ENCODE peak calls at places on chromosomes 12 and 14, in seven cellular contexts. Q is GM10248; S is glutamatergic neuron; H is fibroblast of the conjunctiva; Z is stimulated activated CD4-positive, alpha-beta T cell treated with anti-CD3 and anti-CD28 coated beads, Interleukin-2, amount 100 ng/mL, for 24 hours; Y is AG04449; A is retinal pigment epithelial cell. N is an unnamed sample.

GRCh38 chr12:126139355-126139754 is 1074.1 kb downstream of the AACS start:
- DNase-seq in H (no peak), A (no peak), Y (no peak), Z (no peak), S (no peak), Q (no peak), N (no peak)

GRCh38 chr12:116924558-116925453 is 14.1 kb downstream of the FBXW8 start:
- DNase-seq in A (peak; percentile 17), Y (peak; percentile 31), Z (peak; percentile 43), H (peak; percentile 23), S (no peak), Q (no peak), N (no peak)

GRCh38 chr12:2891240-2892053 is 756 bp downstream of the TULP3 start:
- DNase-seq in Q (peak; percentile 27), Z (peak; percentile 40), Y (no peak), S (peak; percentile 46), H (peak; percentile 58), A (no peak), N (peak; percentile 53)

GRCh38 chr12:80356092-80356491 is 87.9 kb upstream of the PTPRQ start:
- DNase-seq in Z (no peak), Y (no peak), Q (no peak), S (no peak), H (no peak), A (no peak), N (no peak)

GRCh38 chr14:59197695-59198262 is 9.3 kb downstream of the DAAM1 start:
- DNase-seq in Y (no peak), Q (no peak), A (no peak), Z (no peak), S (no peak), H (no peak), N (no peak)

GRCh38 chr12:85920324-85920947 is 46.3 kb downstream of the NTS start:
- DNase-seq in S (no peak), A (no peak), Y (no peak), Z (no peak), Q (peak; percentile 23), H (peak; percentile 2), N (no peak)

GRCh38 chr12:28583771-28584261 is 393.6 kb downstream of the CCDC91 start:
- DNase-seq in Q (no peak), A (no peak), S (no peak), H (no peak), Z (no peak), Y (peak; percentile 77), N (no peak)

GRCh38 chr12:111673503-111673902 is 12.3 kb downstream of the BRAP start:
- DNase-seq in H (peak; percentile 43), Z (no peak), Q (no peak), Y (no peak), S (no peak), A (no peak), N (no peak)

GRCh38 chr14:24612186-24612585 is 2.7 kb upstream of the GZMH start:
- DNase-seq in S (no peak), A (no peak), Y (no peak), Q (no peak), Z (no peak), H (no peak), N (no peak)

GRCh38 chr14:35766700-35767082 is 42.4 kb downstream of the RALGAPA1 start:
- DNase-seq in Q (no peak), A (no peak), Z (no peak), H (no peak), S (no peak), Y (no peak), N (no peak)

GRCh38 chr14:73616831-73617230 is 4.5 kb downstream of the ACOT6 start:
- DNase-seq in Y (no peak), A (no peak), Z (no peak), S (no peak), H (no peak), Q (no peak), N (no peak)

GRCh38 chr12:112473056-112473455 is 54.3 kb downstream of the PTPN11 start:
- DNase-seq in Q (no peak), S (no peak), A (no peak), Y (no peak), Z (no peak), H (no peak), N (no peak)

GRCh38 chr12:130661501-130662255 is 54.4 kb downstream of the RIMBP2 start:
- DNase-seq in S (no peak), A (no peak), Z (no peak), H (no peak), Y (no peak), Q (no peak), N (no peak)

GRCh38 chr12:120540445-120540844 is 6.3 kb downstream of the RNF10 start:
- DNase-seq in H (no peak), A (no peak), S (no peak), Q (no peak), Y (no peak), Z (no peak), N (no peak)

GRCh38 chr12:19402743-19403400 is 36.4 kb upstream of the AEBP2 start:
- DNase-seq in Y (no peak), Z (no peak), S (no peak), H (peak; percentile 26), Q (no peak), A (peak; percentile 82), N (no peak)

N was measured in left lobe of liver.